ENCODE peak calls at places on chromosomes 4 and X, in eight cellular contexts. B is sciatic nerve; E is BE2C; X is foreskin fibroblast; M is fibroblast of the aortic adventitia; Y is activated T-helper 2 cell treated with anti-CD3 and anti-CD28 coated beads, Interferon-gamma antibody, Interleukin-2, Interleukin-4, amounts not matched to agents 10 μg/mL and 5 μg/mL and 100 μg/mL, durations not matched to agents 14 hours and 24 hours and 36 hours; Z is RWPE2; U is HS-27A. P is an unnamed sample.

GRCh38 chr4:128823025-128823661 is 13.6 kb downstream of the JADE1 start:
- DNase-seq in B (no peak), E (no peak), X (peak), M (peak), Y (no peak), Z (no peak), U (peak), P (no peak)

GRCh38 chr4:185171373-185172071 is 28.5 kb downstream of the SLC25A4 start:
- DNase-seq in B (no peak), E (no peak), X (no peak), M (no peak), Y (no peak), Z (no peak), U (no peak), P (no peak)

GRCh38 chr4:163273203-163273602 is 59.2 kb downstream of the NPY1R start:
- DNase-seq in B (no peak), E (no peak), X (no peak), M (no peak), Y (no peak), Z (no peak), U (no peak), P (no peak)

GRCh38 chrX:145190801-145191389 is 56.4 kb upstream of the SPANXN1 start:
- DNase-seq in B (no peak), E (no peak), X (peak), M (peak), Y (no peak), Z (no peak), U (no peak), P (no peak)

GRCh38 chrX:53714580-53715335 is 28.2 kb upstream of the HUWE1 start:
- DNase-seq in B (no peak), E (no peak), X (peak), M (peak), Y (peak), Z (no peak), U (no peak), P (peak)

GRCh38 chrX:40414335-40414734 is 166.4 kb upstream of the ATP6AP2 start:
- DNase-seq in B (no peak), E (peak), X (no peak), M (no peak), Y (no peak), Z (no peak), U (no peak), P (no peak)

GRCh38 chr4:14022428-14022827 is 394.9 kb upstream of the BOD1L1 start:
- DNase-seq in B (no peak), E (no peak), X (peak), M (peak), Y (no peak), Z (no peak), U (no peak), P (no peak)

GRCh38 chr4:24470681-24471622 is 113.4 kb downstream of the DHX15 start:
- DNase-seq in B (peak), E (peak), X (peak), M (peak), Y (no peak), Z (no peak), U (no peak), P (no peak)

GRCh38 chrX:153672531-153673397 is 849 bp downstream of the PNCK start:
- DNase-seq in B (no peak), E (no peak), X (no peak), M (no peak), Y (no peak), Z (no peak), U (no peak), P (no peak)

GRCh38 chr4:115234405-115235093 is 121.1 kb upstream of the NDST4 start:
- DNase-seq in B (no peak), E (peak), X (peak), M (no peak), Y (no peak), Z (no peak), U (no peak), P (no peak)

GRCh38 chrX:107894038-107894437 is 68.4 kb downstream of the MID2 start:
- DNase-seq in B (no peak), E (no peak), X (peak), M (peak), Y (no peak), Z (no peak), U (peak), P (peak)

GRCh38 chrX:50691820-50692219 is 122.2 kb downstream of the SHROOM4 start:
- DNase-seq in B (no peak), E (peak), X (peak), M (peak), Y (no peak), Z (no peak), U (no peak), P (no peak)